ENCODE peak calls at places on chromosomes 4 and X, in seven cellular contexts. E is NCI-H774, D is smooth muscle cell of the brain vasculature, C is GM04504, W is hepatocyte, L is sciatic nerve, I is A549. M is an unnamed sample.

GRCh38 chr4:35725131-35725530 is 519.2 kb downstream of the ARAP2 start:
- DNase-seq in E (no peak), D (no peak), C (no peak), W (no peak), L (no peak), I (no peak), M (no peak)

GRCh38 chr4:142983612-142984011 is 137.5 kb upstream of the INPP4B start:
- DNase-seq in E (no peak), D (no peak), C (no peak), W (no peak), L (no peak), I (no peak), M (no peak)

GRCh38 chrX:129318375-129318774 is 204.9 kb downstream of the SMARCA1 start:
- DNase-seq in E (no peak), D (peak; percentile 1), C (peak; percentile 1), W (peak; percentile 27), L (no peak), I (peak; percentile 30), M (no peak)

GRCh38 chr4:19301527-19301926 is 950.2 kb upstream of the SLIT2 start:
- DNase-seq in E (no peak), D (no peak), C (no peak), W (peak; percentile 16), L (no peak), I (no peak), M (no peak)

GRCh38 chr4:140269369-140269768 is 104.1 kb upstream of the SCOC start:
- DNase-seq in E (no peak), D (no peak), C (no peak), W (no peak), L (no peak), I (no peak), M (no peak)

GRCh38 chr4:124279741-124280140 is 432.8 kb downstream of the ANKRD50 start:
- DNase-seq in E (peak; percentile 2), D (no peak), C (no peak), W (no peak), L (no peak), I (no peak), M (no peak)

GRCh38 chrX:131727778-131728177 is 183.9 kb downstream of the OR13H1 start:
- DNase-seq in E (no peak), D (no peak), C (no peak), W (no peak), L (no peak), I (no peak), M (no peak)

GRCh38 chr4:73682508-73682907 is 57.9 kb upstream of the CXCL8 start:
- DNase-seq in E (no peak), D (no peak), C (no peak), W (no peak), L (no peak), I (no peak), M (no peak)

GRCh38 chr4:63620271-63620670 is 789.0 kb downstream of the TECRL start:
- DNase-seq in E (peak; percentile 44), D (no peak), C (no peak), W (no peak), L (no peak), I (no peak), M (no peak)

GRCh38 chrX:26778320-26778888 is 562.4 kb downstream of the MAGEB5 start:
- DNase-seq in E (no peak), D (no peak), C (no peak), W (no peak), L (no peak), I (peak; percentile 1), M (no peak)

M was measured in heart left ventricle.